ENCODE peak calls at places on chromosomes 4 and X, in five cellular contexts. U is H54, V is IMR-90, P is uterus, T is erythroblast. C is an unnamed sample.

GRCh38 chr4:19224820-19225219 is 1026.9 kb upstream of the SLIT2 start:
- DNase-seq in V (peak), U (no peak), T (peak), P (no peak), C (no peak)

GRCh38 chrX:129706395-129707072 is 32.2 kb upstream of the XPNPEP2 start:
- DNase-seq in P (no peak), U (peak), T (no peak), V (no peak), C (no peak)

GRCh38 chr4:77600521-77601451 is 4.8 kb upstream of the CXCL13 start:
- DNase-seq in U (no peak), V (peak), P (no peak), T (peak), C (no peak)

GRCh38 chrX:149630681-149631292 is 805 bp downstream of the TMEM185A start:
- DNase-seq in P (no peak), U (peak), T (peak), V (peak), C (no peak)

GRCh38 chr4:101086801-101087586 is 260.3 kb downstream of the PPP3CA start:
- DNase-seq in U (no peak), V (no peak), T (no peak), P (no peak), C (no peak)

GRCh38 chrX:29419774-29420553 is 795.4 kb upstream of the MAGEB2 start:
- DNase-seq in T (no peak), U (no peak), P (no peak), V (peak), C (no peak)

GRCh38 chrX:10685923-10686595 is 65.7 kb upstream of the MID1 start:
- DNase-seq in T (no peak), V (peak), U (no peak), P (no peak), C (no peak)

GRCh38 chrX:13383907-13384306 is 64.1 kb upstream of the ATXN3L start:
- DNase-seq in P (no peak), T (no peak), V (no peak), U (no peak), C (no peak)

GRCh38 chr4:123449780-123450179 is 53.2 kb downstream of the SPRY1 start:
- DNase-seq in T (no peak), V (peak), P (no peak), U (no peak), C (no peak)

GRCh38 chr4:91502365-91502764 is 801.4 kb upstream of the GRID2 start:
- DNase-seq in P (no peak), T (no peak), U (no peak), V (no peak), C (no peak)

GRCh38 chrX:31036895-31037294 is 34.9 kb downstream of the FTHL17 start:
- DNase-seq in U (peak), V (peak), P (peak), T (peak), C (no peak)

GRCh38 chr4:41268024-41268423 is 11.3 kb downstream of the UCHL1 start:
- DNase-seq in T (no peak), U (no peak), P (no peak), V (no peak), C (no peak)

GRCh38 chr4:80153800-80154546 is 43.3 kb upstream of the PRDM8 start:
- DNase-seq in U (no peak), V (peak), T (no peak), P (no peak), C (no peak)

GRCh38 chr4:86978709-86979108 is 43.9 kb downstream of the AFF1 start:
- DNase-seq in P (no peak), V (no peak), T (no peak), U (no peak), C (no peak)

GRCh38 chrX:108811891-108812290 is 75.5 kb upstream of the IRS4 start:
- DNase-seq in U (no peak), T (no peak), P (no peak), V (no peak), C (no peak)

GRCh38 chrX:95076449-95076848 is 1402.4 kb downstream of the FAM133A start:
- DNase-seq in T (peak), U (no peak), V (peak), P (no peak), C (no peak)

GRCh38 chrX:41350976-41351569 is 17.1 kb downstream of the DDX3X start:
- DNase-seq in V (peak), U (no peak), T (no peak), P (no peak), C (no peak)

DNA sequence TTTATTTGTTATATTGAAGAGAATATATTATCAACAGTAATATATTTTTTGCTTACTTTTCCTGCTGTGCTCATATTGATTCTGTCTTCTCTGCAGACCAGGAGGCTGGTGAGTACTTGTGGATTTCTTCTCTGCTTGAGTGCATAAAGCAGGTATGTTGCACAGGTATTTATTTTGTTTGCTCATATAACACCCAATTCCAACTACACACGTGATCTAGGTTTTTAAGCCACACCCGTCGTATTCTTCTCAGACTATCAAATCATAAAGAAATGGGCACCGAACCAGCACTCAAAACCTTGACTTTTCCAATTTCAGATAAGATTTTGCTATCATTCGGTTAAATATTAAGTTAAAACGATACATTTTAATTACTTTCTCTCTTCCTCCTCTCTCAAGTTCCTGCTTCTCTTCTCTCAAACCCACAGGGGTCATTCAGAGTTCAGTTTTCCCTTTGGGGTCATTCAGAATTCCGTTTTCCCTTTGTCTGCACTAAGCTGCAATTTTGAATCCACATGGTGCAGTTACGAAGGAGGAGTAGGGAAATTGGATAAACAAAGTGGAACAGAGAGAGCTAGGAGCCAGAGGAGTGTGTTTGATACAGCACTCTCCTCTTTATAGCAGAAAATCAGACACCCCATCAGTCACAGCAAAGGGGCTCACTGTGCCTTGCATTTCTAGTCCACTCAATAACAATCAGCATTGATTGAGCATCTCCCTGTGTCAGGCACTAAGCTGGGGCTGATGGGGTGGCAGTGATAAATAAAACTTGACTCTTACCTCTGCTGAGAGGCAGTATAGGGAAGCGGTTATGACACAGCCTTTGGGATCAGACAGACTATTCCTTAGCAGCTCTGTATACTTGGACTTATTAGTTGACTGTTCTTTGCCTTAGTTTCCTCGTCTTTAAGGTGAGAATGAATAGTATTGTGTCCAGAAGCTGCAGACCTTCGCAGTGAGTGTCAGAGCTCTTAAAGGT is at the start of gene ADH1C:
- DNase-seq in U (no peak), V (peak), P (no peak), T (no peak), C (no peak)
- TF ChIP-seq POLR2A in U (no peak), V (no peak), P (no peak), T (no peak), C (no peak)

GRCh38 chr4:7041246-7041645 is 1.9 kb upstream of the TADA2B start:
- DNase-seq in P (no peak), V (no peak), T (no peak), U (no peak), C (no peak)

GRCh38 chr4:7043521-7044414 is 596 bp downstream of the TADA2B start:
- DNase-seq in T (peak), P (peak), U (peak), V (peak), C (no peak)

GRCh38 chr4:7041851-7042696 is 1.1 kb upstream of the TADA2B start:
- DNase-seq in V (peak), T (no peak), U (peak), P (peak), C (peak)

GRCh38 chr4:7044415-7044930 is 1.3 kb downstream of the TADA2B start:
- DNase-seq in T (peak), U (no peak), P (no peak), V (no peak), C (no peak)

GRCh38 chr4:7042697-7043464 is at the start of gene TADA2B:
- DNase-seq in T (peak), P (peak), U (peak), V (peak), C (peak)
- TF ChIP-seq POLR2A in T (no peak), P (no peak), U (peak), V (peak), C (no peak)

GRCh38 chrX:2689773-2690666 is 1.1 kb upstream of the CD99 start:
- DNase-seq in T (no peak), V (no peak), U (no peak), P (no peak), C (peak)

GRCh38 chrX:2691543-2692220 is 587 bp downstream of the CD99 start:
- DNase-seq in V (peak), P (peak), U (no peak), T (no peak), C (peak)

GRCh38 chrX:2692221-2693122 is 1.4 kb downstream of the CD99 start:
- DNase-seq in P (no peak), V (peak), U (no peak), T (no peak), C (no peak)

GRCh38 chrX:2693123-2693438 is 2.0 kb downstream of the CD99 start:
- DNase-seq in T (no peak), P (no peak), V (no peak), U (no peak), C (no peak)

GRCh38 chrX:2690856-2691542 is at the start of gene CD99:
- DNase-seq in T (no peak), U (peak), P (peak), V (peak), C (peak)
- TF ChIP-seq POLR2A in T (peak), U (peak), P (peak), V (peak), C (no peak)

DNA sequence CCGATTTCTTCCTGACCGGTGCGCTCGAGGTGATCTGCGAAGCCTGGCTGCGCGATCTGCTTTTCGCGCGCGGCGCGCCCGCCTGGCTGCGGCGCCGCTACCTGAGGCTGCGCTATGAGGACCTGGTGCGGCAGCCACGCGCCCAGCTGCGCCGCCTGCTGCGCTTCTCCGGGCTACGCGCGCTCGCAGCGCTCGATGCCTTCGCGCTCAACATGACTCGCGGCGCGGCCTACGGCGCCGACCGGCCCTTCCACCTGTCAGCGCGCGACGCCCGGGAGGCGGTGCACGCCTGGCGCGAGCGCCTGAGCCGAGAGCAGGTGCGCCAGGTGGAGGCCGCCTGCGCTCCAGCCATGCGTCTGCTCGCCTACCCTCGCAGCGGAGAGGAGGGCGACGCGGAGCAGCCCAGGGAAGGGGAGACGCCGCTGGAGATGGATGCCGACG is 1.4 kb downstream of the CHST7 start:
- DNase-seq in V (no peak), U (no peak), P (no peak), T (peak), C (peak)
- TF ChIP-seq POLR2A in V (no peak), U (no peak), P (peak), T (no peak), C (no peak)

DNA sequence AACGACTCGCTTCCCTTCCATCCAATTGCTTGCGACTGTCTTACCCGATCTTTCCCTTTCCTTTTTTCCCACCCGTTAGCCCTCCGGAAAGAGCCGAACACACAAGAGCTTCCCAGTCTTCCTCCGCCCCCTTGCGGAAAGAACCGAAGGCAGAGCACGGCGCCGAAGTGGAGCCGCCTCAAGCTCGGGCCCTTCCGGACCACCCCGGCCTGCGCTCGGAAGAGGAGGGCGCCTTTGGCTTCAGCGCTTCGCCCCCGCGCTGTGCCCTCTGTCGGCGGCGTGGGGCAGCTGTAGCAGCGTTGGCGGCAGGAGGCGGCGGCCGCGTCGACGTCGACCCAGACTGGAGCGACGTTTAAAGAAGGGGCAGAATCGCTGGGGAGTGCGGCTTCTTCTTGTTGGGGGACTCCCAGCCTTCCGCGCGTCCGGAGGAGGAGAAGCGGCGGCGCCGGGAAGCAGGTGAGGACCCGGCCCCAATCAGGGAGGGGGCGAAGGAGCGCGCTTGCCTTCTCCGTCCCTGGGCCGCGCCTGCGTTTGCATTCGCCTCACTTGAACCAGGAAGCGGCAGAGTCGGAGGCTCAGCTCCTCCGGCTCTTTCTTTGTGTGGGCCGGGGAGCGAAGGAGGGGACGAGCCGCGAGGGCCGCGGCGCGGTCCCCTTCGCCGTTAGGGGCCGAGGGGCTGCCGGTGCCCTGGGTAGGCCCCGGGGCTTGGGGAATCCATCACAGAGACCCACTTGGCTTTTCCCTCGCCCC is at the start of gene ZBTB33:
- DNase-seq in P (peak), U (peak), T (peak), V (peak), C (peak)
- TF ChIP-seq POLR2A in P (peak), U (peak), T (peak), V (peak), C (no peak)

GRCh38 chr4:1712216-1713002 is at the start of gene SLBP:
- DNase-seq in U (peak), V (peak), P (peak), T (peak), C (peak)

GRCh38 chr4:1715002-1715761 is 3.1 kb upstream of the SLBP start:
- DNase-seq in U (no peak), P (no peak), V (no peak), T (no peak), C (no peak)

GRCh38 chr4:1716065-1716945 is 4.2 kb upstream of the SLBP start:
- DNase-seq in U (no peak), P (no peak), V (no peak), T (no peak), C (no peak)

GRCh38 chr4:1713003-1713397 is 881 bp upstream of the SLBP start:
- DNase-seq in T (no peak), P (no peak), U (no peak), V (no peak), C (no peak)

DNA sequence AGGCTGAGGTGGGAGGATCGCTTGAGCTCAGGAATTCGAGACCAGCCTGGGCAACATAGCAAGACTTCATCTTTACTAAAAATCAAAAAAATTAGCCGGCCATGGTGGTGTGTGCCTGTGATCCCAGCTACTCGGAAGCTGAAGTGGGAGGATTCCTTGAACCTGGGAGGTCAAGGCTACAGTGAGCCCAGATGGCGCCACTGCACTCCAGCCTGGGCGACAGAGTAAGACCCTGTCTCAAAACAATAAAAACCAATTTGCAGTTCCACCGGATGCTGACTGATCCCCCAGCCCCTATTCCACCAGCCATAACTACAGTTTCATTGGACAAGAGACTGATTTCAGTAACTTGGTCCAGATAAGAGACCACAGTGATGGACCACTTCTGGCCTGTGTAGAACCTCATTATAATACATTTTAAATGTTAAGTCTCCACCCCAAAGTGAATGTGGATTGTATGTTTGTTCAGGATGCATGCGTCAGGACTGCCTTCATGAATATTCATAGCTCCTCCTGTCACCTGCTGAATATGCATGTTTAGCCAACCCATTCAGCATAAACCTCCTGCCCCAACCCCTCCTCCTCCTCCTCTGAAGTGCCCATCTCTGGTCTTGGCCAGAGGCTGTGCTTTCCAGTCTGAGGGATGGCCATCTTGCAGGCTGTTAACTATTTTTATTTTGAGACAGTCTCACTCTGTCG is 2.3 kb upstream of the SLBP start:
- DNase-seq in P (no peak), U (no peak), V (no peak), T (no peak), C (no peak)
- TF ChIP-seq POLR2A in P (no peak), U (no peak), V (no peak), T (no peak), C (no peak)

DNA sequence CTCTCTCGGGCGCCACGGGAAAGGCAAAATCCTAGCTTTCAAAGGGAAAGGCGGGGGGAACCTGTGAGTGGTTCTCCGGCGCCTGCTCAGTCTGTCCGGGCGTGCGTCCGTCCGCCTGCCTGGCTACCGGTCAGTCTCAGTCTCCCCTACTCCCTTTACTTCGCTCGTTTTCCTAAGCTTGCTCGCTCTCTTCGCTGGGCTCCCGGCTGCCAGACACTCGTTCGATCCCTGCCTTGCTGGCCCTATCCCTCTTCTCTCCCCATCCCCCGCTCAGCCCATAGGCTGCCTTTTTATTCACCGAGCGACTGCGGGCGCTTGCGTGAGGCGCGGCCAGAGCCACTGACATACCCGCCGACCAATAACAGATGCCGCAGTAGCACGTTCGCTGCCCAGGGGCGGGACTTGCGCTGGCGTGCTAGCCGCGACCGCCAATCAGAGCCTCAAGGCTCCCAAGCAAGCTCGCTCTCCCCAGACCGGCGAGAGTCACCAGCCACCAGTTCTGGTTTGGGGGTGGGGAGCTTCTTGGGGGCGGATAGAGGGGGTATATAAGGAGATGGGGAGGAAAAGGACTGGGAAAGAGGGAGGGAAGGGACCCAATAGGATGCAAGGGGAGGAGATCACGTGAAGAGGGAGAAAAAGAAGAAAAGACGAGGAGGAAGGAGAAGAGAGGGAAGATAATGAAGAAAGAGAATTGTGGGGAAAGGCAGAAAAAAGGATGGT is 30.0 kb downstream of the ARHGEF9 start:
- DNase-seq in T (peak), U (peak), P (peak), V (peak), C (peak)
- TF ChIP-seq POLR2A in T (peak), U (peak), P (peak), V (peak), C (no peak)

DNA sequence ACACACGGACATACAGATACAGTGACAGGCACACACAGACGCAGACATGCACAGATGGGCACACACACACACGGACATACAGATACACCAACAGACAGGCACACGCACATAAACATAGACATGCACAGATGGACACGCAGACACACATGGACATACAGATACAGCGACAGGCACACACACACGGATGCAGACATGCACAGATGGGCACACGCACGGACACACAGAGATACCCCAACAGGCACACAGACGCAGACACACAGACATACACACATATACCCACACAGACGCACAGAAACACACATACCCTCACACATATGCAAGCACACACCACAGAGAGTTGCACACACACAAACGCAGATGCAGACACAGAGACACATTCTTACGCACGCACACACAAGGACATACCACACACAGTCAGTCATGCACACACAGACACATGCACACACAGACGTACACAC is 24.4 kb upstream of the SLC25A6 start:
- DNase-seq in V (no peak), P (no peak), T (no peak), U (no peak), C (no peak)
- TF ChIP-seq POLR2A in V (no peak), P (no peak), T (peak), U (no peak), C (no peak)